ENCODE peak calls at places on chromosome 5, in nine cellular contexts. M is CD4-positive, alpha-beta memory T cell; Y is heart right ventricle; P is ascending aorta; V is HCT116; Z is left lung; D is breast epithelium; G is right lobe of liver; T is sigmoid colon. U is an unnamed sample. For H3K4me1, the result is how much of the 10 kb centered on the place peaks cover.

GRCh38 chr5:123813251-123813650 is 301.3 kb downstream of the CSNK1G3 start:
- DNase-seq in D (no peak), Y (no peak), Z (no peak), P (no peak), M (no peak), G (no peak), T (no peak), V (no peak), U (no peak)

GRCh38 chr5:151222769-151223446 is 984 bp downstream of the CCDC69 start:
- DNase-seq in G (peak), V (no peak), D (no peak), P (peak), T (peak), Y (peak), Z (peak), M (peak), U (peak)

GRCh38 chr5:33441241-33441844 is 578 bp downstream of the TARS1 start:
- DNase-seq in G (no peak), D (no peak), Z (no peak), Y (no peak), P (no peak), T (no peak), M (peak), V (peak), U (peak)

GRCh38 chr5:139446956-139447779 is 7.8 kb upstream of the DNAJC18 start:
- DNase-seq in M (no peak), V (no peak), D (no peak), T (no peak), Z (no peak), P (no peak), Y (no peak), G (no peak), U (no peak)

GRCh38 chr5:142697846-142698245 is 12.0 kb upstream of the FGF1 start:
- DNase-seq in Z (no peak), M (no peak), G (no peak), V (no peak), T (peak), P (peak), Y (peak), D (no peak), U (peak)

GRCh38 chr5:168407222-168407621 is 79.0 kb upstream of the RARS1 start:
- DNase-seq in D (no peak), M (no peak), G (no peak), Z (no peak), V (no peak), P (no peak), T (no peak), Y (no peak), U (no peak)

GRCh38 chr5:129803403-129803802 is 55.5 kb downstream of the MINAR2 start:
- DNase-seq in Z (no peak), T (no peak), Y (no peak), V (no peak), P (no peak), G (no peak), M (no peak), D (no peak), U (no peak)

GRCh38 chr5:74394543-74394923 is 246.0 kb downstream of the ENC1 start:
- DNase-seq in P (no peak), D (no peak), G (no peak), Y (no peak), M (no peak), T (no peak), Z (no peak), V (no peak), U (no peak)

GRCh38 chr5:151223447-151224264 is at the start of gene CCDC69:
- DNase-seq in Z (peak), V (peak), Y (peak), P (peak), M (peak), G (peak), T (peak), D (peak), U (peak)

GRCh38 chr5:97629281-97629680 is 446.2 kb upstream of the RIOK2 start:
- DNase-seq in Y (peak), P (peak), T (no peak), D (no peak), V (peak), G (no peak), M (no peak), Z (no peak), U (peak)

GRCh38 chr5:120852222-120852860 is 388.2 kb downstream of the PRR16 start:
- DNase-seq in Z (no peak), V (no peak), T (no peak), M (no peak), G (no peak), D (no peak), P (no peak), Y (no peak), U (no peak)

GRCh38 chr5:128826290-128826689 is 139.0 kb upstream of the SLC27A6 start:
- DNase-seq in Z (no peak), M (no peak), V (no peak), T (no peak), G (no peak), Y (no peak), D (no peak), P (no peak), U (no peak)

GRCh38 chr5:134139891-134140469 is 25.5 kb downstream of the TCF7 start:
- DNase-seq in Y (no peak), V (no peak), D (peak), M (no peak), P (no peak), Z (no peak), T (peak), G (no peak), U (peak)

GRCh38 chr5:116766470-116766947 is 191.9 kb upstream of the SEMA6A start:
- DNase-seq in P (no peak), D (no peak), M (no peak), Z (no peak), V (peak), Y (no peak), G (no peak), T (peak), U (peak)

GRCh38 chr5:74468421-74468820 is 172.1 kb downstream of the ENC1 start:
- DNase-seq in G (no peak), V (no peak), T (no peak), P (no peak), Z (no peak), M (no peak), Y (no peak), D (no peak), U (no peak)

GRCh38 chr5:55600536-55601208 is 65.9 kb upstream of the PLPP1 start:
- DNase-seq in D (no peak), V (no peak), T (no peak), M (no peak), Y (no peak), G (no peak), Z (no peak), P (peak), U (peak)

GRCh38 chr5:10607023-10607665 is 43.3 kb downstream of the ANKRD33B start:
- DNase-seq in M (no peak), Y (peak), D (no peak), V (no peak), Z (no peak), G (peak), T (no peak), P (no peak), U (no peak)

GRCh38 chr5:177490311-177490991 is 7.0 kb downstream of the PDLIM7 start:
- DNase-seq in G (no peak), Z (no peak), P (no peak), M (no peak), V (no peak), Y (no peak), T (peak), D (no peak), U (no peak)

GRCh38 chr5:91296691-91297143 is 86.4 kb downstream of the ARRDC3 start:
- DNase-seq in D (no peak), V (no peak), M (no peak), Y (peak), Z (peak), G (no peak), P (peak), T (peak), U (no peak)

GRCh38 chr5:126477281-126477680 is 54.1 kb downstream of the GRAMD2B start:
- DNase-seq in T (no peak), Z (no peak), M (no peak), D (no peak), P (no peak), V (no peak), G (no peak), Y (no peak), U (no peak)

GRCh38 chr5:33037101-33037500 is 326.0 kb downstream of the NPR3 start:
- DNase-seq in T (no peak), V (no peak), Z (no peak), Y (no peak), D (no peak), G (no peak), M (no peak), P (no peak), U (no peak)

GRCh38 chr5:153952893-153953292 is 85.8 kb downstream of the FAM114A2 start:
- DNase-seq in M (no peak), Y (no peak), V (no peak), G (no peak), Z (no peak), D (no peak), P (no peak), T (no peak), U (no peak)

GRCh38 chr5:65152131-65152530 is 329.6 kb downstream of the ADAMTS6 start:
- DNase-seq in Z (no peak), Y (no peak), T (no peak), P (no peak), D (no peak), V (no peak), G (no peak), M (no peak), U (no peak)

GRCh38 chr5:148393390-148393741 is 9.6 kb downstream of the FBXO38 start:
- DNase-seq in V (no peak), T (no peak), M (no peak), D (no peak), G (no peak), P (no peak), Z (no peak), Y (no peak), U (no peak)

GRCh38 chr5:139272471-139273321 is 20.8 kb upstream of the MATR3 start:
- DNase-seq in P (no peak), Y (no peak), T (no peak), M (no peak), D (no peak), V (no peak), Z (no peak), G (peak), U (peak)

GRCh38 chr5:151164687-151165392 is 7.3 kb upstream of the ANXA6 start:
- DNase-seq in Z (no peak), Y (peak), G (peak), T (peak), D (peak), V (peak), P (peak), M (peak), U (peak)

GRCh38 chr5:131163315-131164119 is 1.5 kb downstream of the HINT1 start:
- DNase-seq in P (no peak), Z (no peak), V (no peak), M (peak), T (no peak), D (no peak), G (no peak), Y (no peak), U (no peak)

GRCh38 chr5:179180921-179181645 is 120.9 kb downstream of the ZNF354C start:
- DNase-seq in T (peak), Z (no peak), P (no peak), Y (no peak), G (no peak), M (no peak), D (no peak), V (no peak), U (no peak)

GRCh38 chr5:1860949-1861348 is 21.8 kb downstream of the IRX4 start:
- DNase-seq in D (no peak), P (no peak), G (no peak), Y (peak), Z (peak), V (no peak), T (no peak), M (no peak), U (no peak)

GRCh38 chr5:132674671-132675506 is 1.1 kb downstream of the IL4 start:
- DNase-seq in Z (no peak), V (peak), G (no peak), P (peak), D (no peak), Y (no peak), T (no peak), M (no peak), U (peak)

GRCh38 chr5:39877479-39877878 is 452.7 kb upstream of the DAB2 start:
- DNase-seq in D (no peak), M (no peak), P (no peak), Z (no peak), V (no peak), Y (no peak), G (no peak), T (no peak), U (no peak)

GRCh38 chr5:100803391-100803790 is 99.7 kb downstream of the ST8SIA4 start:
- DNase-seq in D (no peak), V (no peak), G (no peak), M (no peak), T (no peak), Y (no peak), Z (no peak), P (no peak), U (peak)

GRCh38 chr5:78102498-78102897 is 192.0 kb downstream of the AP3B1 start:
- DNase-seq in Z (no peak), V (no peak), M (no peak), D (no peak), P (no peak), T (no peak), Y (no peak), G (no peak), U (no peak)

GRCh38 chr5:156913719-156914370 is 49.2 kb downstream of the TIMD4 start:
- DNase-seq in P (no peak), V (no peak), Y (no peak), G (no peak), D (no peak), T (no peak), M (peak), Z (no peak), U (no peak)

GRCh38 chr5:32504923-32505596 is 60.5 kb upstream of the ZFR start:
- DNase-seq in T (peak), Y (peak), G (no peak), P (peak), D (no peak), V (no peak), M (peak), Z (no peak), U (peak)

GRCh38 chr5:109455598-109456096 is 45.9 kb upstream of the PJA2 start:
- DNase-seq in Y (no peak), T (no peak), M (no peak), V (peak), D (no peak), Z (no peak), P (peak), G (no peak), U (peak)

GRCh38 chr5:89178576-89178975 is 295.6 kb upstream of the MEF2C start:
- DNase-seq in M (no peak), Z (no peak), V (no peak), D (no peak), G (no peak), P (no peak), T (no peak), Y (no peak), U (no peak)

GRCh38 chr5:173796746-173797495 is 91.2 kb upstream of the CPEB4 start:
- DNase-seq in G (peak), M (no peak), T (no peak), Y (no peak), D (no peak), P (no peak), V (no peak), Z (no peak), U (no peak)

GRCh38 chr5:86757824-86758223 is 140.1 kb downstream of the COX7C start:
- DNase-seq in T (no peak), Z (no peak), P (no peak), D (no peak), V (peak), Y (no peak), G (no peak), M (no peak), U (no peak)

GRCh38 chr5:98774192-98775046 is 956 bp downstream of the RGMB start:
- DNase-seq in T (peak), Y (peak), M (peak), Z (peak), D (peak), P (peak), V (no peak), G (peak), U (peak)

GRCh38 chr5:98773464-98774191 is at the start of gene RGMB:
- DNase-seq in V (peak), D (peak), M (peak), P (peak), Y (peak), Z (peak), G (peak), T (peak), U (peak)

GRCh38 chr5:98777295-98777694 is 3.8 kb downstream of the RGMB start:
- DNase-seq in V (no peak), T (no peak), P (no peak), M (no peak), Y (no peak), Z (no peak), D (no peak), G (no peak), U (no peak)

GRCh38 chr5:98775246-98775961 is 1.9 kb downstream of the RGMB start:
- DNase-seq in V (no peak), G (no peak), M (no peak), Y (no peak), Z (no peak), T (no peak), P (no peak), D (no peak), U (no peak)

DNA sequence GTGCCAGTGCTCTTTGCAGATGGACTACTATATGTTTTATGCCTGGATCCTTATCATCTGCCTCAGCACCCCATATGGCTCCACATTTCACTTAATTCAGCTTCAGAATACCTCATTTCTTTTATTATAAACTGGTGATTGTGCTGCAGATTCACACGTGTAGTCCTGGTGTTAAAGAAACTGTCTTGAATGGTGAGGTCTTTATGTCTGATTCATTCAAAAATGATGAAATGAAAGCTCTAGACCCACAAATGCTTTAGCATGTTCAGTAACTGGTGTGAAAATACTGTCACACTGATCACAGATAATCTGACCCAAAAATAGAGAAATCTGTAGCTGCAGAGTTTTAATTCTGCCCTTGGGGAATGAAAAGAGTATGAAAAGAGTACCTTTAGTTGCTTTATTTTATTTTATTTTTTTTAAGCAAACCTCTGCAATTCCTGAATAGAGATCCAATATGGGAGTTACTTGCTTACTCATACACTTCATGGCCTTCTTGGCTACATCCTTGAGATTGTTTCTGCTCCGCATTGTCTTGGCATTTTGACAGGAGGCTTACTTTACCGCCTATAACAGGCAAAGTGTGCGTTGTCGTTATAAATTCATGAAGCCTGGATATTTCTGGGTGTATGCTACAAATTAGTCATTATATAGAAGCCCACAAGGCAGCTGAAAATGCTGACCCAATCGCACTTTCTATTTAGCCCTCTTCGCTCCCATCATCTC is 2.7 kb downstream of the RGMB start:
- DNase-seq in M (no peak), P (no peak), Y (no peak), V (no peak), G (no peak), Z (no peak), D (no peak), T (no peak), U (no peak)
- H3K4me3 ChIP-seq in M (no peak), P (no peak), Y (no peak), V (no peak), G (no peak), Z (no peak), D (peak), T (peak), U (no peak)

DNA sequence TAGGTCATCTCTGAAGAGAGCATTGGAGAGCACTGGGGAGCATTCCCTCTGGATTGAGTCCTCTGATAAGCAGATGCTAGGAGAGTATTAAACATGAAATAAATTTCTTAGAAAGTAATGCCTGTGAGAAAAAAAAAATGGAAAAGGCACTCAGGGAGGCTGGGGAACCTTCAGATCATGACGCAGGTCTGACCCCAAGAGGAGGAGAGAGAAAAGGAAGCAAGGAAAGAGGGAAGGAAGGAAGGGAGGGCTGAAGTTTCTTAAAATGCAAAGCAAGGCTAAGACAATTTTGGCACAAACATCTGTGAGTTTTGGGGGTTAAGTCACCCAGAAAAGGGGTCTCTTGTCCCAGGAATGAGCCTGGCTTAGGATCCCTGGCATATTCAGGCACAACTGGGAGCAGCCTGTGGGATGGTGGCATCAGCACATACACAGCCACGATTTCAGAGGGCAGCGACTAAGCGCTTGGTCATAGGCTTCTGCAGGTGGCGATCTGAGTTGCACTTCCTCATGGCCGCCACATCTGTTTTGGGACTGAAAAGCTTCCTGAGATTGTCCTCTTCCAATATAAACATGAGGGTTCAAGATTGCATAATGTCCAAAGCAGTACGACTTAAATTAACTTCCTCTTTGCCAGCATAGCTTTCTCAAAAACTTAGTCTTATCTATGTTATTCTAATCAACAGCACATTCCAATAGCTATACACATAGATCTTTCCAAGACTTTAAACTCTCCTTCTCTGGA is 692.7 kb downstream of the DNAH5 start:
- DNase-seq in M (no peak), Y (peak), T (no peak), Z (no peak), D (no peak), P (peak), V (no peak), G (no peak), U (no peak)
- H3K4me1 ChIP-seq in M (under half), Y (under half), T (under half), Z (under half), D (under half), P (under half), V (under half), G (under half), U (under half)

DNA sequence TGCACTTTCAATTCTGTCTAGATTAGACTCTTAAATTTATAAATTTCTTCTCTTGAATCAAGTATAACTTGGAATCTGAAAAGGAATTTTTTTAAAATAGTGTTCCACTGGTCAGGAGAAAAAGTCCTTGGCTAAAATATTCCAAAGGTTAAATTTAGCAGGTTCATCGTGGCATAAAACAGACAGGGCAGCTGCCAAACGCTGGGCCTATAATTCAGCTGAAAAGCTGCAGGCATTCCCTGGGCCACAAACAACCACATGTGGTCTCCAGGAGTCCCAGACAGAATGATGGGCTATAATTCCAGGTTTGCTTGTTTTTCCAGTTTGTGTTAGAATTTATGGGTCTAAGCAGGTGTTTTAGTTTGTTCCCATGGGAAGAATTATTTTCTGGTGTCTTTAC is 71.1 kb upstream of the RETREG1 start:
- DNase-seq in D (no peak), P (no peak), M (no peak), G (no peak), Y (no peak), T (no peak), Z (no peak), V (no peak), U (no peak)
- H3K4me3 ChIP-seq in D (no peak), P (no peak), M (no peak), G (no peak), Y (no peak), T (no peak), Z (no peak), V (no peak), U (no peak)

DNA sequence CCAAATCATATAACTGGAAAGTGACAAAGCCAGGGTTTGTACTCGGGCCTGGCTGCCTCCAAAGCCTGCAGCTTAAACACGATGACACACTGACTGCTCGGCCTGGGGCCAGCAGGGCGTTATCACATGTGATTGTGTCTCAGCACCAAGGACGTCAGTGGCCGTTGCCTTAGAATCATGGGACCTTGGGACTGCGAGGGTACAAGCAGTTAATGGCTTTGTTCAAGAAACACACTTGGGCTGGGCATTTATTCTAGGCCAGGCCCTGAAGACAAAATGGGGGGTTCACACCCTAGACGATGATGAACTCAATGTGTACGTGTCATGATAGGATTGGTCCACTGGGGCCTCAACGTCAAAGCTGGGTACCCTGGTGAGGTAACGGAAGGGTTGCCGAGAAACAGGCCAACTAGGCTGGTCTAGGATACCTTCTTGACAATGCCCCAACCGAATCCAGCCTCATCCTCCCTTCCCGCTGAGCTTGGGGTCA is 13.0 kb downstream of the SH3PXD2B start:
- DNase-seq in D (no peak), T (peak), G (no peak), P (no peak), Z (peak), Y (peak), V (no peak), M (no peak), U (peak)
- H3K4me1 ChIP-seq in D (under half), T (under half), G (under half), P (half or more), Z (under half), Y (under half), V (under half), M (under half), U (under half)